ENCODE peak calls at places on chromosome 11, in four cellular contexts. D is esophagus squamous epithelium, T is endothelial cell of umbilical vein, O is A549. Y is an unnamed sample. For H3K9me3, the result is how much of the 10 kb centered on the place peaks cover.

GRCh38 chr11:6067502-6067901 is 36.9 kb upstream of the OR56A1 start:
- DNase-seq in D (no peak), T (no peak), O (no peak), Y (no peak)

GRCh38 chr11:61532136-61533038 is 23.8 kb downstream of the LRRC10B start:
- DNase-seq in D (no peak), T (peak), O (peak), Y (no peak)

GRCh38 chr11:22666700-22667439 is 459 bp downstream of the GAS2 start:
- DNase-seq in D (no peak), T (peak), O (no peak), Y (peak)

GRCh38 chr11:65551572-65552398 is 6.4 kb downstream of the LTBP3 start:
- DNase-seq in D (no peak), T (peak), O (peak), Y (peak)

GRCh38 chr11:75239551-75240290 is 853 bp upstream of the TPBGL start:
- DNase-seq in D (no peak), T (no peak), O (no peak), Y (no peak)

GRCh38 chr11:64276653-64277431 is 7.6 kb downstream of the BAD start:
- DNase-seq in D (no peak), T (no peak), O (peak), Y (peak)

GRCh38 chr11:61549662-61550568 is 31.0 kb downstream of the SYT7 start:
- DNase-seq in D (no peak), T (no peak), O (no peak), Y (peak)

GRCh38 chr11:104620991-104621390 is 277.3 kb downstream of the CASP12 start:
- DNase-seq in D (no peak), T (no peak), O (no peak), Y (no peak)

GRCh38 chr11:86064236-86064803 is 4.6 kb downstream of the PICALM start:
- DNase-seq in D (no peak), T (peak), O (no peak), Y (peak)

GRCh38 chr11:67463680-67464410 is 5.2 kb downstream of the TMEM134 start:
- DNase-seq in D (no peak), T (no peak), O (peak), Y (no peak)

GRCh38 chr11:11789735-11790369 is 51.9 kb upstream of the USP47 start:
- DNase-seq in D (no peak), T (peak), O (peak), Y (peak)

GRCh38 chr11:9090488-9091043 is 833 bp downstream of the SCUBE2 start:
- DNase-seq in D (no peak), T (peak), O (no peak), Y (no peak)

GRCh38 chr11:57348636-57349323 is 10.6 kb downstream of the P2RX3 start:
- DNase-seq in D (no peak), T (no peak), O (no peak), Y (no peak)

GRCh38 chr11:131483877-131484276 is 113.5 kb downstream of the NTM start:
- DNase-seq in D (no peak), T (no peak), O (no peak), Y (no peak)

GRCh38 chr11:6911946-6912345 is 8.9 kb upstream of the OR2D3 start:
- DNase-seq in D (no peak), T (peak), O (no peak), Y (peak)

GRCh38 chr11:120714448-120714847 is 202.9 kb downstream of the GRIK4 start:
- DNase-seq in D (no peak), T (peak), O (no peak), Y (no peak)

GRCh38 chr11:16912607-16913006 is 101.6 kb downstream of the PLEKHA7 start:
- DNase-seq in D (no peak), T (no peak), O (no peak), Y (no peak)

GRCh38 chr11:126917531-126918204 is 82.9 kb downstream of the KIRREL3 start:
- DNase-seq in D (no peak), T (no peak), O (peak), Y (peak)

GRCh38 chr11:116375221-116375620 is 397.6 kb downstream of the BUD13 start:
- DNase-seq in D (no peak), T (no peak), O (no peak), Y (no peak)

GRCh38 chr11:77677138-77677537 is 39.5 kb upstream of the CLNS1A start:
- DNase-seq in D (no peak), T (no peak), O (no peak), Y (no peak)

GRCh38 chr11:96168623-96169022 is 174.4 kb downstream of the MAML2 start:
- DNase-seq in D (no peak), T (peak), O (peak), Y (peak)

GRCh38 chr11:9386901-9387300 is 2.4 kb downstream of the IPO7 start:
- DNase-seq in D (no peak), T (no peak), O (no peak), Y (no peak)

GRCh38 chr11:48366365-48366764 is at the start of gene OR4C5:
- DNase-seq in D (no peak), T (no peak), O (no peak), Y (no peak)

GRCh38 chr11:42595856-42596255 is 715.9 kb upstream of the API5 start:
- DNase-seq in D (no peak), T (no peak), O (no peak), Y (no peak)

GRCh38 chr11:30991802-30992512 is 377.6 kb downstream of the DCDC1 start:
- DNase-seq in D (no peak), T (no peak), O (peak), Y (no peak)

GRCh38 chr11:80593981-80594380 is 1153.2 kb upstream of the TENM4 start:
- DNase-seq in D (no peak), T (peak), O (peak), Y (peak)

GRCh38 chr11:326842-327580 is 6.4 kb upstream of the IFITM3 start:
- DNase-seq in D (no peak), T (peak), O (no peak), Y (no peak)

GRCh38 chr11:50164050-50164449 is 131.4 kb downstream of the OR4C45 start:
- DNase-seq in D (no peak), T (no peak), O (no peak), Y (no peak)
- H3K9me3 ChIP-seq in D (under half), T (under half), O (under half), Y (under half)

DNA sequence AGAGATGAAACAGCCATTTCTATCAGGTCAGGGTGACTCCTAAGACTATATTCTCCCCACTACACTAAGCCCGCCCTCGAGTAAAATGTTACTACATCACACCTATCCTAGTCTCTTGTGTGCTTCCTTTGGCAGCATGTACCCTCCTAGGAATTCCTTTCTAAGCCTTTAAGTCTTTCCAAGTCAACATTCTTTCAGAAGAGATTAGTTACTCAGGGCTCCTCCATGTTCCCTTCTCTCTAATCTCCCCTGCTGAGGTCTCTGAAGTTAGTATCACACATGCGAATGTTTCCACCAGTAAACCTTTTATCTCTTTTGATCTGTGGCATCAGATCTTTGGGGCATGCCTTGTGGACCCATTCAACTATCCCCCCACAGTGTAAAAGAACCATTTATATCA is 873.7 kb upstream of the FAT3 start:
- DNase-seq in D (no peak), T (no peak), O (no peak), Y (no peak)
- H3K9me3 ChIP-seq in D (under half), T (under half), O (under half), Y (under half)

GRCh38 chr11:132626446-132626845 is 905.9 kb downstream of the OPCML start:
- DNase-seq in D (no peak), T (no peak), O (no peak), Y (no peak)

GRCh38 chr11:132620423-132620822 is 911.9 kb downstream of the OPCML start:
- DNase-seq in D (no peak), T (no peak), O (no peak), Y (no peak)

GRCh38 chr11:132627981-132628380 is 904.3 kb downstream of the OPCML start:
- DNase-seq in D (no peak), T (no peak), O (no peak), Y (no peak)

GRCh38 chr11:132621976-132622375 is 910.3 kb downstream of the OPCML start:
- DNase-seq in D (no peak), T (no peak), O (no peak), Y (no peak)

GRCh38 chr11:132623496-132623895 is 908.8 kb downstream of the OPCML start:
- DNase-seq in D (no peak), T (no peak), O (no peak), Y (no peak)
- H3K9me3 ChIP-seq in D (under half), T (under half), O (under half), Y (under half)

GRCh38 chr11:2655320-2655719 is 44.5 kb downstream of the KCNQ1OT1 start:
- DNase-seq in D (no peak), T (no peak), O (no peak), Y (no peak)

GRCh38 chr11:2656859-2657258 is 42.9 kb downstream of the KCNQ1OT1 start:
- DNase-seq in D (no peak), T (no peak), O (no peak), Y (no peak)

GRCh38 chr11:2660357-2660939 is 39.3 kb downstream of the KCNQ1OT1 start:
- DNase-seq in D (no peak), T (no peak), O (peak), Y (no peak)

GRCh38 chr11:2655834-2656622 is 43.8 kb downstream of the KCNQ1OT1 start:
- DNase-seq in D (no peak), T (no peak), O (peak), Y (peak)

DNA sequence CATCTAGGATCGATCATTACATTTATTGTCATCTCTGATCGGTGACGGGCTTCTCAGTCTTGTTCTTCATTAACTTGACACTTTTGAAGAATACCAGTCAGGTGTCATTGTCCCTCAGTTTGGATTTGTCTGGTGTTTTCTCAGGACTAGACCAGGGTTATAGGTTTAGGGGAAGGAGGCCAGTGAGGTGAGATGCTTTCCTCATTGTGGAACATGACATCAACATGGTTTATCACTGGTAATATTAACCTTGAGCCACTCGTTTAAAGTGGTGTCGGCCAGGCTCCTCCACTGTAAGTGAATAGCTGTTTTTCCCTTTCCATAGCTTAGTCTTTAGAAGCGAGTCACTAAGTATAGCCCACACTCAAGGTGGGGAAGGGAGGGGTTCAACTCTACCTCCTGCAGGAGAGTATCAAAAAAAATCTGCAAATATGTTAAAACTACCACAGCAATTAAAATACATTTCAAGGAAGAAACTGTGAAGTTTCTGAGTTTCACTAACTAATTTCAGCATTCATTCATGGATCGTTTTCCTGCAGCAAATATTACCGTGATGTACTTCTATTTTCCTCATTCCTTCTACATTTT is 42.0 kb downstream of the KCNQ1OT1 start:
- DNase-seq in D (no peak), T (no peak), O (no peak), Y (no peak)
- H3K9me3 ChIP-seq in D (under half), T (under half), O (half or more), Y (under half)

DNA sequence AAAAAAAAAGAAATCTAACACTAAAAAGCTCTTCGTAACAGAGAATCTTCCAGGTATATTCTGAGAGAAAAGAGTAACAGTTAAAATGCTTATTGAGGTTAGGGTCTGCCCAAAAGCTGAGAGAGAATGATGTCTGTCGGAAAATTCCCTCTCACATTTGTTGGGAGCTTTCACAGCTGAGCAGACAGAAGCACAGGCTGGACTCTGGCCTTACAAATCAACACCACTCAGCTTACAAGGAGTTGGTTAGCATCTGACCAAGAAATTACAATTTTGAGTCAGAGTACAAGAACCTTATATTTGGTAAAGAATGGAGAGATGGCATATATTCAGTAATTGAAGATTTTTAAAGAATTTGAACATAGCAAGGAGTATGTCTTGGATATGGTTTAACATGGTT is 1561.0 kb upstream of the RAG2 start:
- DNase-seq in D (no peak), T (no peak), O (no peak), Y (no peak)
- H3K9me3 ChIP-seq in D (under half), T (under half), O (under half), Y (under half)

DNA sequence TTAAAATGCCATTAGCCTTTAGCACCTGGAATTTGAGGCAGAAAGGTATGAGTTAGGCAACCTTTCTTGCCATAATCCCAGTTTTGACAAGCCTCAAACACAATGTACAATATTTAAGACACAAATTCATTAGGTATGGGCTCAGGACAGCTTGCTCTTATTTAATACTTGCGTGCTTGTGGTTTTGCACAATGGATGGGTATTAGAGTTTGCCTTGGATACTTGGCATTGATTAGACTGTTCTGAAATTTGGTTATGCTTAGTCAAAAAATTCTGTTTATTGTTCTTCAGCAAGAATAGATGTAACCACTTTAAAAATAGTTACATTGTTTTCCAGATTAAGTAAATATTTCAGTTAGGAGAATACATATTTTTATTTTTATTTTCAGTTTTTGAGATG is 5.4 kb upstream of the C11orf65 start:
- DNase-seq in D (no peak), T (no peak), O (no peak), Y (no peak)
- H3K9me3 ChIP-seq in D (under half), T (under half), O (under half), Y (under half)

GRCh38 chr11:60360621-60361020 is 17.7 kb upstream of the MS4A7 start:
- DNase-seq in D (no peak), T (no peak), O (no peak), Y (no peak)
- H3K9me3 ChIP-seq in D (under half), T (under half), O (under half), Y (under half)

GRCh38 chr11:70912226-70912840 is 340.0 kb downstream of the SHANK2 start:
- DNase-seq in D (no peak), T (no peak), O (no peak), Y (no peak)

GRCh38 chr11:70913715-70914231 is 338.6 kb downstream of the SHANK2 start:
- DNase-seq in D (no peak), T (no peak), O (no peak), Y (no peak)

GRCh38 chr11:70910835-70911234 is 341.5 kb downstream of the SHANK2 start:
- DNase-seq in D (no peak), T (no peak), O (no peak), Y (no peak)

GRCh38 chr11:70906101-70906500 is 346.3 kb downstream of the SHANK2 start:
- DNase-seq in D (no peak), T (no peak), O (no peak), Y (no peak)

DNA sequence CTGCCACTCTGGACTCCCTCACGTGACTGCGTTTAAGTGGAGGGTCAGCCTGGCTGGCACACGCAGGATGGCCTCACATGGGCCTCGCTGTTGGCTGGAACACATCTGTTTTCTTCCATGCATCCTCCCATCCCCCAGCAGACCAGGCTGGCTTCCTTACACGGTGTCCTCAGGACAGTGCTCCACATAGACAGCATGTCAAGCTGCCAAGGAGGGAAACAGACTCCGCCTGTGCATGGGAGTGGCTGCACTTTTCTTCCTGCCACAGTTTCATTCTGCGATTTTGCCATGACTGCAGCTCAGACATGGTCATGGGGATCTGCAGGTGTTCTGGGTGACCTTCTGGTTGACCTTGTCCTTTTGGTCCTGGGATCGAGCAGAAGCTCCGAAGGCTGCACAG is 344.2 kb downstream of the SHANK2 start:
- DNase-seq in D (no peak), T (no peak), O (no peak), Y (no peak)
- H3K9me3 ChIP-seq in D (under half), T (under half), O (under half), Y (under half)

DNA sequence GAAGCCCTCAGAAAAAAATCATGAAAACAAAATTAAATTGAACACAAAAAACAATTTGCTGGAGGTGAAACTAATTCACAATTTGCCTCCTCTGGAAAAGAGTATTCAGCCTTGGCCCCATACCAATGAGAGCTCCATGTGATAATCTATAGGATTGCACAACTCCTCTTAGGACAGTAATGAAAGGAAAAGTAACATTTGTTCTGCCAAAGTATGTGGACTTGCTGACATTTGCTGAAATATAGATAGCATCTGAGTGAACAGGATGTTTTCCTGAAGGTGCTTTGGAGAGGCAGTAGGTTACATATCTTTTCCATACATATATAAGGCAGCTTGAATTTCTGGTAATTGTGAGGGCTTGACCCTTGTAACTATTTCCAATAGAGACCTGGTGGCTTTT is 122.8 kb downstream of the OR4C45 start:
- DNase-seq in D (no peak), T (no peak), O (no peak), Y (no peak)
- H3K9me3 ChIP-seq in D (under half), T (under half), O (under half), Y (under half)

DNA sequence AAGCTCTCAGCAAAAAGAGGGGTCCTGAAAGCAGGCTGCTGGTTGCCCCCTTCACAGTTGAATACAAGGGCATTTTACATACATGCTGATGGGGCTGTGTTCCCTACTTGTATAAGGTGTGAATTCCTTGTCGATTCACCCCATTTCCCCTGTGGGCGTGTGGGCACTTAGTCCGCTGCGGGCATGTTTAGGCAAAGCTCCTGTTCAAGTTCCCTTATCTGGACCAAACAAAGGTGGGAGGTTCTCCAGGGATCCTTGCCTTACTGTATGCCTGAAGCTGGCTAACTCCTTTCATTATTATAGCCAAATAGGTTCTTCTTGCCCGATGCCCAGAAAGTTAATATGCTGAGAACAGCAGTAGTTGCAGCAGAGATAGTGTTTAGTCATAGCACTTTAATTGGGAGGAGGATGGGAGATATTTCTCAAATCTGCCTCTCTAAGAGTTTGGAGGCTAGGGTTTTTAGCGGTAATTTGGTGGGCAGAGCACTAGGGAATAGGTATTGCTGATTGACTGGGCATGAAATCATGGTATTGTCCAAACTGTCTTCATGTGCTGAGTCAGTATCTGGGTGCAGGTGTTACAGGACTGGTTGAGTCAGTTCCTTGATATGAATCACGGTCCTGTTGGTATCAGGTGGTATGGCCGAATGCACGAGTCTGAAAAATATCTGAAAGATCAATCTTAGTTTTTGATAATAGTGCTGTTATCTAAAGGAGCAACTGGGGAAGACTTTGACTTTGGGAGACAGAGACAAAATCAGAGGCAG is 32.7 kb downstream of the METTL15 start:
- DNase-seq in D (no peak), T (no peak), O (no peak), Y (no peak)
- H3K9me3 ChIP-seq in D (under half), T (under half), O (under half), Y (under half)

Y was measured in MG63.